ENCODE peak calls at places on chromosomes 11 and 22, in four cellular contexts. One of them, this sample, is unnamed.

GRCh38 chr11:116851631-116852030 is 14.2 kb upstream of the APOA1 start:
- DNase-seq in mucosa of descending colon: peak; percentile 47
- DNase-seq in nephron progenitor cell: no peak
- DNase-seq in bronchial epithelial cell: no peak
- DNase-seq in this sample: no peak

GRCh38 chr11:11422291-11423128 is 69.5 kb upstream of the CSNK2A3 start:
- DNase-seq in nephron progenitor cell: no peak
- DNase-seq in mucosa of descending colon: no peak
- DNase-seq in bronchial epithelial cell: peak; percentile 96
- DNase-seq in this sample: no peak

GRCh38 chr11:92854952-92855351 is 114.5 kb upstream of the MTNR1B start:
- DNase-seq in nephron progenitor cell: no peak
- DNase-seq in bronchial epithelial cell: peak; percentile 35
- DNase-seq in mucosa of descending colon: no peak
- DNase-seq in this sample: no peak

GRCh38 chr11:8812438-8812837 is 98.6 kb upstream of the AKIP1 start:
- DNase-seq in mucosa of descending colon: no peak
- DNase-seq in nephron progenitor cell: no peak
- DNase-seq in bronchial epithelial cell: no peak
- DNase-seq in this sample: no peak

GRCh38 chr11:14275081-14275480 is 83.9 kb downstream of the RRAS2 start:
- DNase-seq in nephron progenitor cell: no peak
- DNase-seq in mucosa of descending colon: no peak
- DNase-seq in bronchial epithelial cell: no peak
- DNase-seq in this sample: no peak

GRCh38 chr11:44125598-44125997 is 30.1 kb downstream of the EXT2 start:
- DNase-seq in nephron progenitor cell: no peak
- DNase-seq in bronchial epithelial cell: no peak
- DNase-seq in mucosa of descending colon: no peak
- DNase-seq in this sample: no peak

GRCh38 chr11:97355230-97355629 is 965.4 kb downstream of the JRKL start:
- DNase-seq in mucosa of descending colon: no peak
- DNase-seq in nephron progenitor cell: no peak
- DNase-seq in bronchial epithelial cell: no peak
- DNase-seq in this sample: no peak

GRCh38 chr11:117202386-117203068 is 3.4 kb downstream of the TAGLN start:
- DNase-seq in mucosa of descending colon: no peak
- DNase-seq in nephron progenitor cell: no peak
- DNase-seq in bronchial epithelial cell: no peak
- DNase-seq in this sample: no peak

GRCh38 chr11:101915811-101916291 is 471 bp downstream of the ANGPTL5 start:
- DNase-seq in mucosa of descending colon: no peak
- DNase-seq in bronchial epithelial cell: peak; percentile 47
- DNase-seq in nephron progenitor cell: no peak
- DNase-seq in this sample: no peak

GRCh38 chr11:125165111-125165663 is 636 bp downstream of the PKNOX2 start:
- DNase-seq in bronchial epithelial cell: no peak
- DNase-seq in nephron progenitor cell: peak; percentile 47
- DNase-seq in mucosa of descending colon: no peak
- DNase-seq in this sample: no peak

GRCh38 chr11:111069076-111069475 is 176.4 kb upstream of the POU2AF2 start:
- DNase-seq in mucosa of descending colon: no peak
- DNase-seq in nephron progenitor cell: no peak
- DNase-seq in bronchial epithelial cell: peak; percentile 20
- DNase-seq in this sample: no peak

GRCh38 chr11:87473174-87473573 is 435.4 kb downstream of the TMEM135 start:
- DNase-seq in nephron progenitor cell: no peak
- DNase-seq in mucosa of descending colon: no peak
- DNase-seq in bronchial epithelial cell: peak; percentile 90
- DNase-seq in this sample: no peak

GRCh38 chr11:9849384-9849783 is 185.5 kb downstream of the SWAP70 start:
- DNase-seq in nephron progenitor cell: no peak
- DNase-seq in mucosa of descending colon: no peak
- DNase-seq in bronchial epithelial cell: no peak
- DNase-seq in this sample: no peak

GRCh38 chr11:130904380-130904779 is 11.9 kb downstream of the SNX19 start:
- DNase-seq in mucosa of descending colon: no peak
- DNase-seq in bronchial epithelial cell: peak; percentile 27
- DNase-seq in nephron progenitor cell: no peak
- DNase-seq in this sample: no peak

GRCh38 chr22:29524440-29525191 is 28.9 kb downstream of the THOC5 start:
- DNase-seq in nephron progenitor cell: peak; percentile 18
- DNase-seq in mucosa of descending colon: peak; percentile 39
- DNase-seq in bronchial epithelial cell: peak; percentile 8
- DNase-seq in this sample: no peak

GRCh38 chr22:43848366-43849171 is 13.7 kb downstream of the SULT4A1 start:
- DNase-seq in bronchial epithelial cell: peak; percentile 8
- DNase-seq in nephron progenitor cell: no peak
- DNase-seq in mucosa of descending colon: no peak
- DNase-seq in this sample: no peak
- TF ChIP-seq CTCF in bronchial epithelial cell: peak; percentile 62
- TF ChIP-seq CTCF in nephron progenitor cell: peak; percentile 39
- TF ChIP-seq CTCF in mucosa of descending colon: no peak
- TF ChIP-seq CTCF in this sample: peak; percentile 31

DNA sequence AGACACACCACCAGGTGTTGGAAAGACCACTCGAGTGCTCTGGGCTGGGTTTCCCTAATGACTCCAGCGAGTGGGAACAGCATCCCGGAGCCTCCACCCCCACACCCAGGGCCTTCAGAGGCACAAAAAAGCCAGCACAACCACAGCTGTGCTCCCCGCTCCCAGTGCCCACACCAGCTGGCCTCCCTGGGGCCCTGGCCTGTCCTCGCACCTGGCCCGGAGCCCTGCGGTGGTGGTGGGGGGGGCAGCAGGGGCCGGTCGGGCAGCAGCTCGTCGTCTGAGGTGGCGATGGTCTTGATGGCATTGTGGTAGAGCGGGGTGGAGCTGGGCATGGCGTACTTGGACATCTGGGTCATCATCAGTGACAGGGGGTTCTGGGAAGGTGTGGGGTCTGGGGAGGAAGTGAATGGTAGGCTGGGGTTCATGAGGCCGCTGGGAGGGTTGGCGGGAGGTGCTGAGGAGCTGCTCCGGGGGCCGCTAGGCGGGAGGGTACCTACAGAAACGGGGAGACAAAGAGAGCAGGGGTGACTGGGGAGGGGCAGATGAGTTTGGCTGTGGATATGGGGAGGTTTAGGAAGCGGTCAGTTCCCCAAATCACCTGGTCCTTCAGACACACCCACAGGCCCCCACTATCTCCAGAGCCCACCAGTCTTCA is 16.1 kb downstream of the CXCR5 start:
- DNase-seq in bronchial epithelial cell: no peak
- DNase-seq in nephron progenitor cell: no peak
- DNase-seq in mucosa of descending colon: no peak
- DNase-seq in this sample: no peak
- TF ChIP-seq CTCF in bronchial epithelial cell: no peak
- TF ChIP-seq CTCF in nephron progenitor cell: no peak
- TF ChIP-seq CTCF in mucosa of descending colon: no peak
- TF ChIP-seq CTCF in this sample: no peak

GRCh38 chr11:75597636-75598035 is 35.6 kb downstream of the SERPINH1 start:
- DNase-seq in nephron progenitor cell: peak; percentile 44
- DNase-seq in bronchial epithelial cell: peak; percentile 46
- DNase-seq in mucosa of descending colon: peak; percentile 26
- DNase-seq in this sample: no peak
- TF ChIP-seq CTCF in nephron progenitor cell: peak; percentile 61
- TF ChIP-seq CTCF in bronchial epithelial cell: peak; percentile 75
- TF ChIP-seq CTCF in mucosa of descending colon: no peak
- TF ChIP-seq CTCF in this sample: peak; percentile 50

DNA sequence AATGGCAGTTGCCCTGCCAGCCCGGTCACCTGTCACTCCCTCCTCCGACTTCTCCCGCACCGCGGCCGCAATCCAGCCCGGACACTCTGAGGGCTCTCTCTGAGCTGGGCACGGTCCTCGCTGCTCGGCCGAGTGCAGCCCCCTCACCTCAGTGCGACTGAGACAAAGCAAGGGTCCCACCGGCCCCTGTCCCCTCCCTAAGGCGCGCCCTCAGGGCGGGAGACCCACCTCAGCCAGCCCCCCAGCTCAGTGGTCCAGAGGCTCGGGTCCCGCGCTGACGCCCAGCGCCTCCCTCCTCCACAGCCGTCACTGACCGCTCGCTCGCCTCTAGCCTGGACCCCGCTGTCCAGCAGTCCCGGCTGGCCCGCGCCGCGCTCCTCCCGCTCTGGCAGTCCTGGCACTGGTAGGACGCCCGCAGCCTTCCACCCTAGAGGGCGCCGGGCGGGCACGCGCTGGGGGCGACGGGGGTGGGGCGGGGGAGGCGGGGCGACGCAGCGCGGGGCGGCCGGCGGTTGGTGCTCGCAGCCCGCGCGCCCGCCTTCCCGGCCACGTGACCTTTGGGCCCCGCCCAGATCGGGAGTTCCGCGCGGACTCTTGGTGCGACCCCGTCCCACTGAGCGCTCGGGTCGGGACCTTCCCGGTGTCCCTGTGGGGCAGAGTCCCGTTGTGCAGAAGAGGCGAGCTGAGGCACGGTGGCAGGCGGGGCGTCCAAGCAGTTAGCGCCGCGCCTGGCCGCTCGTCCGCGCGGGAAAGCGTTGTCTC is 7.9 kb upstream of the L3MBTL2 start:
- DNase-seq in nephron progenitor cell: peak; percentile 92
- DNase-seq in mucosa of descending colon: peak; percentile 89
- DNase-seq in bronchial epithelial cell: peak; percentile 32
- DNase-seq in this sample: peak; percentile 89
- TF ChIP-seq CTCF in nephron progenitor cell: no peak
- TF ChIP-seq CTCF in mucosa of descending colon: no peak
- TF ChIP-seq CTCF in bronchial epithelial cell: no peak
- TF ChIP-seq CTCF in this sample: no peak

GRCh38 chr22:39518996-39519680 is 1.2 kb upstream of the ATF4 start:
- DNase-seq in bronchial epithelial cell: no peak
- DNase-seq in mucosa of descending colon: no peak
- DNase-seq in nephron progenitor cell: no peak
- DNase-seq in this sample: no peak

GRCh38 chr22:39519681-39520053 is 695 bp upstream of the ATF4 start:
- DNase-seq in mucosa of descending colon: peak; percentile 66
- DNase-seq in bronchial epithelial cell: no peak
- DNase-seq in nephron progenitor cell: no peak
- DNase-seq in this sample: no peak

GRCh38 chr22:39522567-39523300 is 2.4 kb downstream of the ATF4 start:
- DNase-seq in bronchial epithelial cell: peak; percentile 59
- DNase-seq in mucosa of descending colon: peak; percentile 71
- DNase-seq in nephron progenitor cell: no peak
- DNase-seq in this sample: no peak

GRCh38 chr22:39520054-39520873 is at the start of gene ATF4:
- DNase-seq in bronchial epithelial cell: peak; percentile 93
- DNase-seq in nephron progenitor cell: peak; percentile 94
- DNase-seq in mucosa of descending colon: peak; percentile 98
- DNase-seq in this sample: peak; percentile 99

GRCh38 chr22:39520874-39521857 is 804 bp downstream of the ATF4 start:
- DNase-seq in bronchial epithelial cell: no peak
- DNase-seq in nephron progenitor cell: peak; percentile 76
- DNase-seq in mucosa of descending colon: peak; percentile 86
- DNase-seq in this sample: peak; percentile 89
- TF ChIP-seq CTCF in bronchial epithelial cell: no peak
- TF ChIP-seq CTCF in nephron progenitor cell: no peak
- TF ChIP-seq CTCF in mucosa of descending colon: no peak
- TF ChIP-seq CTCF in this sample: no peak

GRCh38 chr11:68508425-68508824 is 47.9 kb downstream of the PPP6R3 start:
- DNase-seq in mucosa of descending colon: no peak
- DNase-seq in bronchial epithelial cell: no peak
- DNase-seq in nephron progenitor cell: no peak
- DNase-seq in this sample: no peak
- TF ChIP-seq CTCF in mucosa of descending colon: no peak
- TF ChIP-seq CTCF in bronchial epithelial cell: no peak
- TF ChIP-seq CTCF in nephron progenitor cell: no peak
- TF ChIP-seq CTCF in this sample: no peak

GRCh38 chr22:45777046-45777851 is 105.6 kb downstream of the ATXN10 start:
- DNase-seq in nephron progenitor cell: no peak
- DNase-seq in mucosa of descending colon: no peak
- DNase-seq in bronchial epithelial cell: peak; percentile 75
- DNase-seq in this sample: no peak
- TF ChIP-seq CTCF in nephron progenitor cell: no peak
- TF ChIP-seq CTCF in mucosa of descending colon: no peak
- TF ChIP-seq CTCF in bronchial epithelial cell: no peak
- TF ChIP-seq CTCF in this sample: no peak

DNA sequence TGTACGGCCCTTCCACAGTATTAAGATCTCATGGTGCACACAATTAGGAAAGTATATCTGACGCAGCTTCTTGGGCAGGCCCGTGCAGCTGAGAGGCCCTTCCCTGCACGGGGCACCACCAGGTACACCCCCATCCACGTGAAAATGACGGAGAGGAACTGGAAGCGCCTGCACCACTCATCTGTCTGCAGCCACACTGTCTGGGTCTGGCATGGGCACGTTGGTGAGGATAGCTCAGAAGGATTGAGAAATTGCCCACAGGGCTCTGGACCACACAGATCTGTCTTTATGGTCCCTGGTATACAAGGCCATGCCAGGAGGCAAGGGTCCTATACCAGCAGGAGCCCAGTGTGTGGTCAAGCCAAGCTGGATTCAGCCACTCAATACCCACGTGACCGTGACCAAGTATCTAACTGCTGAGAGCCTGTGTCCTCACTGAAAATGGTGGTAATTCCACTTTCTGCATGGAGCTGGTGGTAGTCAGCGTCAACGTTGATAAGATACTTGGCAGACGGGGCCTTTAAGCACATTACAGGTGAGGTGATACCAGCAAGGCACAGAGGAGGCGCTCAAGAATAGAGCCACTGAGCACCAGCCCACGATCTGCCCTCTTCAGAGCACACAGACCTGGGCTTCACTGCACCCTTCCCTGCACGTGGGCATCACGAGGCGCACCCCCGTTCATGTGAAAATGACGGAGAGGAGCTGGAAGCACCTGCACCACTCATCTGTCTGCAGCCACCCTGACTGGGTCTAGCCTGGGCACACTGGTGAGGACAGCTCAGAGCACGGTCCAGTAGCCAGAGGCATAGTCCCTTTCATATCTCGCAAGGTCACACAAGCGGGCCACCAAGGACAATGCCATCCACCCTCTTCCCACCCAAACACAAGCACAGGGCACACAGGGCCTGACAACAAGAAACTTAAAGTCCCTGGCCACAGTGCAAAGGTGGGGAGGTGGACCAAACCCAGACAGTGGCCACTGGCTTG is 28.4 kb downstream of the SHANK2 start:
- DNase-seq in mucosa of descending colon: no peak
- DNase-seq in nephron progenitor cell: no peak
- DNase-seq in bronchial epithelial cell: no peak
- DNase-seq in this sample: no peak
- TF ChIP-seq CTCF in mucosa of descending colon: no peak
- TF ChIP-seq CTCF in nephron progenitor cell: no peak
- TF ChIP-seq CTCF in bronchial epithelial cell: no peak
- TF ChIP-seq CTCF in this sample: no peak

GRCh38 chr11:20259506-20259905 is 99.2 kb upstream of the DBX1 start:
- DNase-seq in mucosa of descending colon: no peak
- DNase-seq in bronchial epithelial cell: no peak
- DNase-seq in nephron progenitor cell: no peak
- DNase-seq in this sample: no peak

GRCh38 chr11:20258496-20258895 is 98.2 kb upstream of the DBX1 start:
- DNase-seq in bronchial epithelial cell: no peak
- DNase-seq in nephron progenitor cell: no peak
- DNase-seq in mucosa of descending colon: no peak
- DNase-seq in this sample: no peak

GRCh38 chr11:20261526-20261925 is 101.3 kb upstream of the DBX1 start:
- DNase-seq in nephron progenitor cell: no peak
- DNase-seq in mucosa of descending colon: no peak
- DNase-seq in bronchial epithelial cell: no peak
- DNase-seq in this sample: no peak

GRCh38 chr11:20256925-20257324 is 96.7 kb upstream of the DBX1 start:
- DNase-seq in mucosa of descending colon: no peak
- DNase-seq in bronchial epithelial cell: no peak
- DNase-seq in nephron progenitor cell: no peak
- DNase-seq in this sample: no peak

GRCh38 chr11:20260307-20260706 is 100.0 kb upstream of the DBX1 start:
- DNase-seq in bronchial epithelial cell: no peak
- DNase-seq in nephron progenitor cell: no peak
- DNase-seq in mucosa of descending colon: no peak
- DNase-seq in this sample: no peak
- TF ChIP-seq CTCF in bronchial epithelial cell: no peak
- TF ChIP-seq CTCF in nephron progenitor cell: no peak
- TF ChIP-seq CTCF in mucosa of descending colon: no peak
- TF ChIP-seq CTCF in this sample: no peak